ENCODE peak calls at places on chromosomes 7 and 10, in seven cellular contexts. X, S, M, C, K, I and Z are unnamed samples.

GRCh38 chr10:3208481-3209406 is 36.2 kb upstream of the PITRM1 start:
- DNase-seq in X (no peak), S (no peak), M (no peak), C (no peak), K (no peak), I (no peak), Z (no peak)

GRCh38 chr7:2726316-2727018 is 38.5 kb downstream of the AMZ1 start:
- DNase-seq in X (no peak), S (no peak), M (no peak), C (no peak), K (no peak), I (no peak), Z (no peak)

GRCh38 chr10:109529258-109529657 is 394.1 kb downstream of the XPNPEP1 start:
- DNase-seq in X (no peak), S (no peak), M (no peak), C (no peak), K (no peak), I (no peak), Z (no peak)

GRCh38 chr10:24519950-24520349 is 203.7 kb downstream of the ARHGAP21 start:
- DNase-seq in X (no peak), S (peak), M (peak), C (no peak), K (no peak), I (no peak), Z (no peak)

GRCh38 chr10:36367362-36367761 is 725.3 kb upstream of the FZD8 start:
- DNase-seq in X (no peak), S (no peak), M (no peak), C (no peak), K (no peak), I (no peak), Z (no peak)

GRCh38 chr7:155763721-155764431 is 48.4 kb downstream of the SHH start:
- DNase-seq in X (no peak), S (no peak), M (peak), C (no peak), K (no peak), I (no peak), Z (no peak)

GRCh38 chr10:8331896-8332729 is 277.6 kb downstream of the GATA3 start:
- DNase-seq in X (peak), S (no peak), M (peak), C (peak), K (peak), I (peak), Z (no peak)

GRCh38 chr10:45443101-45444009 is 69.3 kb downstream of the ALOX5 start:
- DNase-seq in X (no peak), S (no peak), M (no peak), C (no peak), K (no peak), I (no peak), Z (no peak)

GRCh38 chr7:29249383-29249750 is 54.8 kb downstream of the CHN2 start:
- DNase-seq in X (no peak), S (no peak), M (no peak), C (no peak), K (no peak), I (no peak), Z (no peak)

GRCh38 chr10:75345738-75346137 is 55.8 kb downstream of the ZNF503 start:
- DNase-seq in X (no peak), S (no peak), M (no peak), C (no peak), K (no peak), I (no peak), Z (no peak)

GRCh38 chr10:114925675-114926204 is 12.3 kb upstream of the TRUB1 start:
- DNase-seq in X (no peak), S (no peak), M (no peak), C (no peak), K (peak), I (peak), Z (no peak)

GRCh38 chr10:71761541-71762113 is 11.7 kb downstream of the VSIR start:
- DNase-seq in X (no peak), S (no peak), M (no peak), C (no peak), K (no peak), I (no peak), Z (no peak)